ENCODE peak calls at places on chromosomes 4 and X, in seven cellular contexts. N is activated T-cell treated with anti-CD3 and anti-CD28 coated beads, Interleukin-2, amount 50 U/mL, for 72 hours; W is fibroblast of lung; X is OCI-LY7; U is left cardiac atrium; V is tibial nerve; F is AG09319. Z is an unnamed sample.

GRCh38 chr4:54568184-54568583 is 89.6 kb upstream of the KIT start:
- DNase-seq in N (no peak), W (peak; percentile 43), X (no peak), U (no peak), V (no peak), F (no peak), Z (peak; percentile 55)

GRCh38 chrX:152020895-152021294 is 46.4 kb upstream of the GABRE start:
- DNase-seq in N (no peak), W (no peak), X (no peak), U (no peak), V (no peak), F (no peak), Z (no peak)

GRCh38 chr4:5656415-5656814 is 51.9 kb downstream of the EVC2 start:
- DNase-seq in N (no peak), W (no peak), X (no peak), U (no peak), V (no peak), F (no peak), Z (no peak)

GRCh38 chr4:112284662-112285411 is 867 bp downstream of the TIFA start:
- DNase-seq in N (no peak), W (peak; percentile 39), X (peak; percentile 52), U (no peak), V (no peak), F (no peak), Z (peak; percentile 60)

GRCh38 chr4:186624951-186625350 is 69.6 kb upstream of the MTNR1A start:
- DNase-seq in N (no peak), W (peak; percentile 47), X (no peak), U (no peak), V (no peak), F (peak; percentile 44), Z (peak; percentile 64)

GRCh38 chrX:122941801-122942200 is 242.3 kb upstream of the GRIA3 start:
- DNase-seq in N (no peak), W (no peak), X (no peak), U (no peak), V (no peak), F (no peak), Z (no peak)

GRCh38 chr4:45147866-45148265 is 421.5 kb upstream of the GNPDA2 start:
- DNase-seq in N (no peak), W (no peak), X (no peak), U (no peak), V (no peak), F (no peak), Z (no peak)

GRCh38 chr4:2378898-2379297 is 39.5 kb downstream of the ZFYVE28 start:
- DNase-seq in N (no peak), W (no peak), X (no peak), U (no peak), V (no peak), F (no peak), Z (no peak)

GRCh38 chr4:54723786-54724185 is 66.0 kb downstream of the KIT start:
- DNase-seq in N (no peak), W (no peak), X (no peak), U (no peak), V (no peak), F (no peak), Z (no peak)

GRCh38 chr4:176769519-176769918 is 23.2 kb downstream of the VEGFC start:
- DNase-seq in N (no peak), W (peak; percentile 98), X (no peak), U (no peak), V (no peak), F (peak; percentile 52), Z (peak; percentile 75)

GRCh38 chrX:41333744-41333993 is 293 bp upstream of the DDX3X start:
- DNase-seq in N (peak; percentile 89), W (peak; percentile 92), X (peak; percentile 90), U (peak; percentile 88), V (peak; percentile 28), F (peak; percentile 78), Z (peak; percentile 86)

GRCh38 chr4:112802780-112803179 is 165.8 kb downstream of the LARP7 start:
- DNase-seq in N (no peak), W (no peak), X (no peak), U (no peak), V (no peak), F (no peak), Z (no peak)

GRCh38 chrX:103404225-103405008 is 28.1 kb downstream of the BEX3 start:
- DNase-seq in N (peak; percentile 69), W (peak; percentile 91), X (peak; percentile 47), U (peak; percentile 73), V (peak; percentile 29), F (peak; percentile 70), Z (peak; percentile 80)

GRCh38 chr4:88291003-88291402 is 6.6 kb upstream of the PPM1K start:
- DNase-seq in N (no peak), W (peak; percentile 60), X (no peak), U (no peak), V (no peak), F (no peak), Z (no peak)

GRCh38 chr4:173403051-173403450 is 4.1 kb upstream of the SCRG1 start:
- DNase-seq in N (no peak), W (no peak), X (no peak), U (no peak), V (no peak), F (no peak), Z (no peak)

GRCh38 chr4:158630893-158631292 is 40.8 kb downstream of the C4orf46 start:
- DNase-seq in N (no peak), W (peak; percentile 47), X (no peak), U (no peak), V (no peak), F (no peak), Z (peak; percentile 76)

GRCh38 chr4:2822461-2823300 is 21.0 kb upstream of the ADD1 start:
- DNase-seq in N (no peak), W (no peak), X (no peak), U (peak; percentile 19), V (no peak), F (no peak), Z (no peak)

GRCh38 chrX:13764765-13765164 is 30.2 kb downstream of the OFD1 start:
- DNase-seq in N (no peak), W (peak; percentile 23), X (no peak), U (peak; percentile 33), V (no peak), F (no peak), Z (peak; percentile 75)

GRCh38 chr4:159495515-159496236 is 392.8 kb downstream of the RAPGEF2 start:
- DNase-seq in N (no peak), W (no peak), X (no peak), U (no peak), V (no peak), F (no peak), Z (no peak)

GRCh38 chrX:152632445-152633097 is 5.1 kb upstream of the GABRQ start:
- DNase-seq in N (peak; percentile 49), W (peak; percentile 27), X (peak; percentile 12), U (peak; percentile 33), V (peak; percentile 38), F (peak; percentile 5), Z (peak; percentile 47)

GRCh38 chr4:82421796-82422560 is 8.3 kb downstream of the HNRNPDL start:
- DNase-seq in N (no peak), W (no peak), X (no peak), U (no peak), V (no peak), F (no peak), Z (no peak)

GRCh38 chrX:30948626-30949025 is 59.6 kb upstream of the TAB3 start:
- DNase-seq in N (no peak), W (no peak), X (no peak), U (no peak), V (no peak), F (no peak), Z (no peak)

GRCh38 chrX:2701600-2701999 is 10.5 kb downstream of the CD99 start:
- DNase-seq in N (no peak), W (no peak), X (peak; percentile 84), U (no peak), V (no peak), F (no peak), Z (peak; percentile 80)

GRCh38 chr4:51874551-51874950 is 31.6 kb downstream of the DCUN1D4 start:
- DNase-seq in N (no peak), W (no peak), X (no peak), U (no peak), V (no peak), F (no peak), Z (no peak)

GRCh38 chrX:118975831-118976598 is 1.6 kb downstream of the LONRF3 start:
- DNase-seq in N (peak; percentile 69), W (peak; percentile 19), X (no peak), U (peak; percentile 82), V (peak; percentile 61), F (no peak), Z (peak; percentile 53)

GRCh38 chr4:138087181-138087714 is 154.9 kb downstream of the SLC7A11 start:
- DNase-seq in N (no peak), W (no peak), X (no peak), U (no peak), V (no peak), F (no peak), Z (peak; percentile 70)

GRCh38 chr4:38002451-38003071 is 42.4 kb downstream of the PTTG2 start:
- DNase-seq in N (no peak), W (no peak), X (no peak), U (no peak), V (no peak), F (no peak), Z (no peak)

GRCh38 chrX:15737957-15738685 is at the start of gene CA5B:
- DNase-seq in N (peak; percentile 99), W (peak; percentile 83), X (peak; percentile 91), U (peak; percentile 94), V (peak; percentile 88), F (peak; percentile 61), Z (peak; percentile 61)

GRCh38 chr4:18840499-18840898 is 818.9 kb upstream of the LCORL start:
- DNase-seq in N (no peak), W (no peak), X (no peak), U (no peak), V (no peak), F (no peak), Z (no peak)

GRCh38 chr4:173046818-173047217 is 121.8 kb upstream of the GALNT7 start:
- DNase-seq in N (no peak), W (no peak), X (no peak), U (no peak), V (no peak), F (no peak), Z (peak; percentile 67)

GRCh38 chr4:120009731-120010130 is 56.9 kb downstream of the MAD2L1 start:
- DNase-seq in N (no peak), W (peak; percentile 68), X (no peak), U (no peak), V (no peak), F (no peak), Z (no peak)

GRCh38 chr4:2362286-2363055 is 56.0 kb downstream of the ZFYVE28 start:
- DNase-seq in N (no peak), W (no peak), X (no peak), U (no peak), V (no peak), F (no peak), Z (peak; percentile 38)

GRCh38 chr4:10584042-10584441 is 100.5 kb downstream of the CLNK start:
- DNase-seq in N (no peak), W (peak; percentile 81), X (no peak), U (no peak), V (no peak), F (no peak), Z (peak; percentile 76)